ENCODE peak calls at places on chromosomes 1 and 21, in ten cellular contexts. J is H54; S is nephron progenitor cell; B is SK-N-DZ; I is central memory CD4-positive, alpha-beta T cell; V is AG08396; T is cardiac muscle cell; U is naive thymus-derived CD8-positive, alpha-beta T cell; R is A549; M is T-helper 17 cell. G is an unnamed sample.

GRCh38 chr21:44425895-44426662 is 29.2 kb upstream of the LRRC3 start:
- DNase-seq in I (no peak), M (peak; percentile 3), V (no peak), U (no peak), R (no peak), B (no peak), T (no peak), J (no peak), S (no peak), G (peak; percentile 38)

GRCh38 chr1:229015791-229016190 is 255.1 kb upstream of the RAB4A start:
- DNase-seq in M (no peak), B (no peak), U (no peak), T (no peak), V (no peak), J (no peak), I (no peak), S (no peak), R (no peak), G (no peak)

GRCh38 chr21:25638634-25639166 is 358 bp upstream of the JAM2 start:
- DNase-seq in R (no peak), T (no peak), S (no peak), V (peak; percentile 13), I (no peak), M (no peak), U (no peak), J (no peak), B (no peak), G (no peak)

GRCh38 chr1:240030236-240030635 is 61.4 kb upstream of the FMN2 start:
- DNase-seq in I (no peak), T (no peak), M (no peak), R (no peak), V (no peak), B (no peak), S (no peak), J (no peak), U (no peak), G (no peak)

GRCh38 chr21:17786219-17787181 is 32.7 kb downstream of the C21orf91 start:
- DNase-seq in R (no peak), T (no peak), V (no peak), S (no peak), J (no peak), B (no peak), I (no peak), M (no peak), U (no peak), G (no peak)

GRCh38 chr1:192889082-192889481 is 80.2 kb downstream of the RGS2 start:
- DNase-seq in M (no peak), U (no peak), J (no peak), B (no peak), I (no peak), S (no peak), V (no peak), T (no peak), R (no peak), G (no peak)

GRCh38 chr21:26148071-26148470 is 22.5 kb downstream of the APP start:
- DNase-seq in R (peak; percentile 9), I (peak; percentile 3), S (peak; percentile 38), B (no peak), M (no peak), U (no peak), T (peak; percentile 74), J (peak; percentile 32), V (peak; percentile 52), G (no peak)

GRCh38 chr1:13494025-13494424 is 19.8 kb downstream of the LRRC38 start:
- DNase-seq in B (no peak), T (no peak), J (no peak), S (no peak), I (no peak), M (no peak), U (no peak), V (no peak), R (no peak), G (no peak)

GRCh38 chr1:180241716-180242544 is 11.9 kb downstream of the LHX4 start:
- DNase-seq in V (peak; percentile 49), U (no peak), I (no peak), T (peak; percentile 45), M (no peak), S (no peak), J (no peak), R (no peak), B (no peak), G (no peak)

GRCh38 chr1:242454262-242455051 is 70.0 kb downstream of the PLD5 start:
- DNase-seq in J (peak; percentile 18), T (peak; percentile 62), M (no peak), R (peak; percentile 54), V (peak; percentile 28), S (peak; percentile 17), B (peak; percentile 66), U (no peak), I (no peak), G (no peak)

GRCh38 chr1:97599447-97599846 is 321.4 kb downstream of the DPYD start:
- DNase-seq in I (no peak), T (no peak), U (no peak), V (no peak), S (no peak), M (no peak), R (peak; percentile 3), B (no peak), J (no peak), G (no peak)

GRCh38 chr1:214541693-214542092 is 9.7 kb downstream of the PTPN14 start:
- DNase-seq in R (no peak), I (no peak), J (no peak), T (no peak), U (no peak), V (no peak), S (no peak), B (no peak), M (no peak), G (no peak)

GRCh38 chr1:181208967-181209366 is 120.5 kb downstream of the IER5 start:
- DNase-seq in T (no peak), M (no peak), J (no peak), V (no peak), B (no peak), U (no peak), I (no peak), S (no peak), R (no peak), G (no peak)

GRCh38 chr1:189597083-189597482 is 880.6 kb downstream of the BRINP3 start:
- DNase-seq in I (no peak), U (no peak), S (no peak), R (peak; percentile 13), T (no peak), J (no peak), M (no peak), B (no peak), V (no peak), G (no peak)

GRCh38 chr1:162500805-162501204 is 3.2 kb downstream of the UHMK1 start:
- DNase-seq in S (no peak), R (no peak), B (no peak), U (no peak), I (no peak), T (no peak), V (peak; percentile 8), J (no peak), M (no peak), G (no peak)

GRCh38 chr1:82586473-82586872 is 785.7 kb downstream of the ADGRL2 start:
- DNase-seq in B (peak; percentile 2), U (no peak), T (no peak), I (no peak), R (no peak), V (no peak), M (no peak), J (no peak), S (no peak), G (no peak)

GRCh38 chr1:42442641-42443040 is 13.2 kb downstream of the ZMYND12 start:
- DNase-seq in T (no peak), I (no peak), B (no peak), M (no peak), V (no peak), R (no peak), J (no peak), U (no peak), S (no peak), G (no peak)

GRCh38 chr1:53057134-53057533 is 4.9 kb upstream of the PODN start:
- DNase-seq in I (no peak), R (no peak), J (no peak), V (no peak), U (no peak), M (no peak), B (no peak), T (no peak), S (no peak), G (no peak)

GRCh38 chr21:27189870-27190269 is 223.0 kb upstream of the ADAMTS5 start:
- DNase-seq in S (no peak), I (no peak), R (no peak), M (no peak), V (no peak), B (no peak), J (no peak), U (no peak), T (peak; percentile 45), G (no peak)

GRCh38 chr1:85321237-85321964 is 45.0 kb upstream of the BCL10 start:
- DNase-seq in M (no peak), B (no peak), J (no peak), I (no peak), V (no peak), S (no peak), T (no peak), R (no peak), U (no peak), G (no peak)

GRCh38 chr21:32940079-32941014 is 85.4 kb upstream of the OLIG2 start:
- DNase-seq in M (peak; percentile 21), B (peak; percentile 34), J (peak; percentile 36), T (peak; percentile 68), R (peak; percentile 42), S (peak; percentile 44), U (no peak), V (peak; percentile 43), I (peak; percentile 40), G (no peak)

GRCh38 chr21:40696246-40696645 is 150.7 kb downstream of the DSCAM start:
- DNase-seq in J (no peak), T (no peak), V (no peak), M (no peak), U (no peak), R (no peak), S (no peak), B (no peak), I (no peak), G (no peak)

GRCh38 chr1:101164776-101165175 is 72.0 kb upstream of the S1PR1 start:
- DNase-seq in I (no peak), U (no peak), M (no peak), V (no peak), R (no peak), J (no peak), T (no peak), S (no peak), B (no peak), G (no peak)

GRCh38 chr1:90925928-90926869 is 95.6 kb downstream of the ZNF644 start:
- DNase-seq in V (peak; percentile 61), U (no peak), I (no peak), T (no peak), S (no peak), M (no peak), J (no peak), R (peak; percentile 2), B (no peak), G (no peak)

GRCh38 chr1:20153000-20153418 is 13.9 kb downstream of the PLA2G2F start:
- DNase-seq in B (no peak), T (no peak), I (no peak), J (no peak), M (no peak), V (no peak), U (no peak), S (peak; percentile 22), R (peak; percentile 11), G (peak; percentile 62)

GRCh38 chr21:42593815-42594157 is 59.6 kb upstream of the PDE9A start:
- DNase-seq in V (no peak), I (no peak), U (no peak), S (no peak), T (no peak), R (no peak), J (no peak), M (no peak), B (no peak), G (no peak)

GRCh38 chr1:31765516-31765915 is 1.4 kb upstream of the ADGRB2 start:
- DNase-seq in T (no peak), R (no peak), V (no peak), S (no peak), M (no peak), B (no peak), U (no peak), J (no peak), I (no peak), G (no peak)

GRCh38 chr1:210076620-210077019 is 138.6 kb downstream of the SYT14 start:
- DNase-seq in S (no peak), R (peak; percentile 11), M (no peak), J (no peak), T (no peak), B (no peak), I (no peak), U (no peak), V (no peak), G (no peak)

G was measured in ureter.